ENCODE peak calls at places on chromosome 16, in seven cellular contexts. J is effector memory CD4-positive, alpha-beta T cell; D is psoas muscle; L is germinal center; M is natural killer cell; T is aorta; P is sigmoid colon. E is an unnamed sample.

GRCh38 chr16:50684823-50685455 is 3.8 kb upstream of the SNX20 start:
- DNase-seq in J (no peak), D (no peak), L (no peak), M (no peak), T (no peak), P (no peak), E (no peak)

GRCh38 chr16:27458196-27458728 is 56.3 kb downstream of the IL21R start:
- DNase-seq in J (no peak), D (no peak), L (no peak), M (no peak), T (no peak), P (no peak), E (peak)

GRCh38 chr16:58733671-58734458 is at the start of gene GOT2:
- DNase-seq in J (peak), D (peak), L (peak), M (peak), T (peak), P (peak), E (peak)

GRCh38 chr16:86977076-86977676 is 340.0 kb downstream of the C16orf95 start:
- DNase-seq in J (no peak), D (no peak), L (no peak), M (no peak), T (no peak), P (peak), E (no peak)

GRCh38 chr16:175145-175949 is 1.1 kb upstream of the HBA1 start:
- DNase-seq in J (no peak), D (no peak), L (no peak), M (no peak), T (no peak), P (no peak), E (no peak)

GRCh38 chr16:24255446-24256352 is at the start of gene CACNG3:
- DNase-seq in J (peak), D (peak), L (peak), M (peak), T (peak), P (no peak), E (peak)

GRCh38 chr16:83336630-83337029 is 471.1 kb upstream of the HSBP1 start:
- DNase-seq in J (no peak), D (no peak), L (no peak), M (no peak), T (no peak), P (no peak), E (no peak)

GRCh38 chr16:70380205-70380918 is 33.7 kb downstream of the DDX19A start:
- DNase-seq in J (peak), D (peak), L (peak), M (peak), T (peak), P (peak), E (no peak)

GRCh38 chr16:11687606-11688519 is 19.6 kb downstream of the SNN start:
- DNase-seq in J (no peak), D (no peak), L (no peak), M (no peak), T (no peak), P (peak), E (no peak)

GRCh38 chr16:68190099-68190498 is 45.8 kb downstream of the ESRP2 start:
- DNase-seq in J (no peak), D (no peak), L (no peak), M (no peak), T (no peak), P (no peak), E (peak)

GRCh38 chr16:52482916-52483315 is 64.0 kb downstream of the TOX3 start:
- DNase-seq in J (no peak), D (no peak), L (no peak), M (no peak), T (no peak), P (no peak), E (no peak)

GRCh38 chr16:85309656-85310587 is 197.7 kb upstream of the CIBAR2 start:
- DNase-seq in J (no peak), D (peak), L (peak), M (peak), T (peak), P (peak), E (peak)

GRCh38 chr16:68445458-68445857 is 2.9 kb downstream of the SMPD3 start:
- DNase-seq in J (no peak), D (no peak), L (peak), M (no peak), T (peak), P (no peak), E (peak)

GRCh38 chr16:65038125-65038524 is 83.7 kb downstream of the CDH11 start:
- DNase-seq in J (no peak), D (no peak), L (no peak), M (no peak), T (no peak), P (no peak), E (no peak)

GRCh38 chr16:4381072-4381934 is 9.7 kb downstream of the VASN start:
- DNase-seq in J (no peak), D (peak), L (no peak), M (no peak), T (peak), P (no peak), E (no peak)

GRCh38 chr16:4859190-4859899 is 12.1 kb downstream of the UBN1 start:
- DNase-seq in J (no peak), D (no peak), L (no peak), M (no peak), T (no peak), P (no peak), E (no peak)

GRCh38 chr16:85350973-85351372 is 238.7 kb upstream of the CIBAR2 start:
- DNase-seq in J (no peak), D (peak), L (no peak), M (no peak), T (peak), P (peak), E (peak)

GRCh38 chr16:73978407-73978784 is 318.2 kb upstream of the PSMD7 start:
- DNase-seq in J (no peak), D (no peak), L (no peak), M (no peak), T (no peak), P (no peak), E (no peak)

GRCh38 chr16:4505356-4506153 is 29.4 kb downstream of the HMOX2 start:
- DNase-seq in J (peak), D (no peak), L (peak), M (peak), T (peak), P (no peak), E (no peak)

GRCh38 chr16:67716097-67716496 is 3.0 kb downstream of the GFOD2 start:
- DNase-seq in J (no peak), D (no peak), L (no peak), M (no peak), T (no peak), P (no peak), E (no peak)

GRCh38 chr16:88971371-88972097 is 5.5 kb downstream of the CBFA2T3 start:
- DNase-seq in J (no peak), D (no peak), L (peak), M (no peak), T (no peak), P (no peak), E (peak)

E was measured in pons.